ENCODE peak calls at places on chromosomes 3 and 15, in four cellular contexts. C is GM12878, M is K562, S is HepG2. T is an unnamed sample.

GRCh38 chr15:62506217-62506805 is 341.2 kb upstream of the C2CD4B start:
- DNase-seq in C (no peak), M (no peak), S (peak), T (peak)

GRCh38 chr15:74133703-74134386 is 3.5 kb downstream of the ISLR2 start:
- DNase-seq in C (no peak), M (no peak), S (no peak), T (peak)

GRCh38 chr3:31724144-31724543 is 191.4 kb downstream of the STT3B start:
- DNase-seq in C (no peak), M (no peak), S (no peak), T (peak)

GRCh38 chr15:45634442-45635190 is at the start of gene SQOR:
- DNase-seq in C (peak), M (peak), S (peak), T (peak)

GRCh38 chr15:67505675-67506572 is 15.0 kb upstream of the C15orf61 start:
- DNase-seq in C (no peak), M (no peak), S (no peak), T (no peak)

GRCh38 chr3:188031106-188031505 is 122.9 kb upstream of the LPP start:
- DNase-seq in C (no peak), M (no peak), S (no peak), T (no peak)

GRCh38 chr15:101232677-101233076 is 19.2 kb downstream of the CHSY1 start:
- DNase-seq in C (no peak), M (no peak), S (no peak), T (peak)

GRCh38 chr3:158911586-158911985 is 109.7 kb downstream of the MFSD1 start:
- DNase-seq in C (no peak), M (no peak), S (no peak), T (no peak)

GRCh38 chr3:192467230-192468186 is 259.8 kb downstream of the FGF12 start:
- DNase-seq in C (peak), M (peak), S (peak), T (peak)

GRCh38 chr3:9349321-9350117 is 13.3 kb upstream of the THUMPD3 start:
- DNase-seq in C (no peak), M (no peak), S (peak), T (no peak)

GRCh38 chr3:36792342-36792741 is 28.0 kb upstream of the DCLK3 start:
- DNase-seq in C (no peak), M (peak), S (peak), T (peak)

GRCh38 chr3:44506556-44506955 is 29.1 kb upstream of the ZNF445 start:
- DNase-seq in C (no peak), M (no peak), S (no peak), T (no peak)
- H3K27ac ChIP-seq in C (no peak), M (no peak), S (no peak), T (no peak)

GRCh38 chr15:60137711-60138396 is 133.7 kb downstream of the FOXB1 start:
- DNase-seq in C (no peak), M (no peak), S (no peak), T (no peak)
- TF ChIP-seq CREB1 in C (no peak), M (no peak), S (no peak), T (no peak)

DNA sequence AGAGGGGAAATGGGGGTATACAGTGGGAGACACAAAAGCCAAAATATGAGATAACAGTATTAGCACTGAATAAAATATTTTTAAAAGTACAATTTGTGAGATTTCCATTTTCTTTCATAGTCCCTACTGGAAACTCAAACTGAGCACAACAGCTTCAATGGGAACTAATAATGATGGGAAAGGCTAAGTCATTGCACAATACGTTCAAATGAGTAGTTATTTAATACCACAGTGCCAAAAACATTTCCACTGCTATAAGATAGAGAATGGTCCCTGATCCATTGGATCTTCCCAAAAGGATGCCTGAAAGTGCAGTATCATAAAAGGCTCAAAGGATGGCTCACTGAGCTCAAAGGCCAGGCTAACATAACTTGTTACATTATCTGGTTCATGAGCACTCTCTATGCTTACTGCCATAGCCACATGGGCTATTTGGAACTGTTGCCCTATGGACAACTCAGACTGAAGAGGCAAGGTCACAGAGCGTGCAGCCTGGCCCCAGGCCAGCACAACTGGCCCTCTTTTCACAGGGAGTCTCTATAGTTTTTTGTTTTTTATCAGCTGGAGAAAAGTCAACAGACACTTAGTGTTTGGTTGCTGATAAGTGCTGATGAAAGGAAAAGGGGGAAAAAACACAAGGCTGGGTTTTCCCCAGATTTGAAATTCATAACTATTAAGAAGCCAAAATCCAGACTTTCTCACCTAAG is 54.1 kb upstream of the PPIB start:
- DNase-seq in C (no peak), M (peak), S (peak), T (no peak)
- TF ChIP-seq JUNB in C (no peak), M (no peak), S (no peak), T (no peak)

DNA sequence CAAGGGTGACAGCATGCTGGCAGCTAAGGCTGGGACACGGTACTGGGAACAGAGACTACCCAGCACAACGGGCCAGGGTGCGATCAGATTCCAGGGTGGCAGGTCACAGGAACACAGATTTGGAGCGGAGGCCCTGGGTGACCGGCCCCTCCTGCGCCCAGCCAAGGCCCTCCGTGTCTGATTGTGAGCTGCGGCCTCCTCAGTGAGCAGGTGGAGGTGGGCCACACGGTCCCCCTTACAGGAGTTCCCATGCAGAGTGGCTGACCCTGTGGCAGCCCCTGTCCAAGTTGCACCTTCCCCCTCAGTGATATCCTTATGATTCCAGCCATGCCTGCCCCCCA is 28.9 kb upstream of the PARL start:
- DNase-seq in C (no peak), M (no peak), S (no peak), T (no peak)
- H3K27ac ChIP-seq in C (no peak), M (no peak), S (no peak), T (no peak)

T was measured in GM23338.